ENCODE peak calls at places on chromosomes 13 and 19, in six cellular contexts. One of them, this sample, is unnamed.

GRCh38 chr19:24029941-24030636 is 56.9 kb upstream of the ZNF254 start:
- DNase-seq in hepatocyte: no peak
- DNase-seq in GM23338: peak; percentile 66
- DNase-seq in GM23248: no peak
- DNase-seq in MM.1S: no peak
- DNase-seq in neural progenitor cell: no peak
- DNase-seq in this sample: no peak

GRCh38 chr13:94640676-94641075 is 39.0 kb downstream of the GPR180 start:
- DNase-seq in hepatocyte: no peak
- DNase-seq in GM23338: no peak
- DNase-seq in GM23248: peak; percentile 36
- DNase-seq in MM.1S: no peak
- DNase-seq in neural progenitor cell: no peak
- DNase-seq in this sample: no peak

GRCh38 chr19:7983995-7984837 is 21.2 kb downstream of the ELAVL1 start:
- DNase-seq in hepatocyte: no peak
- DNase-seq in GM23338: no peak
- DNase-seq in GM23248: no peak
- DNase-seq in MM.1S: no peak
- DNase-seq in neural progenitor cell: no peak
- DNase-seq in this sample: no peak

GRCh38 chr19:28642787-28643186 is 570.2 kb downstream of the UQCRFS1 start:
- DNase-seq in hepatocyte: no peak
- DNase-seq in GM23338: no peak
- DNase-seq in GM23248: no peak
- DNase-seq in MM.1S: no peak
- DNase-seq in neural progenitor cell: no peak
- DNase-seq in this sample: no peak

GRCh38 chr19:29678484-29679106 is 13.3 kb downstream of the PLEKHF1 start:
- DNase-seq in hepatocyte: no peak
- DNase-seq in GM23338: no peak
- DNase-seq in GM23248: peak; percentile 20
- DNase-seq in MM.1S: no peak
- DNase-seq in neural progenitor cell: no peak
- DNase-seq in this sample: peak; percentile 58

GRCh38 chr13:46648166-46648607 is 95.2 kb downstream of the LRCH1 start:
- DNase-seq in hepatocyte: peak; percentile 26
- DNase-seq in GM23338: peak; percentile 65
- DNase-seq in GM23248: peak; percentile 65
- DNase-seq in MM.1S: peak; percentile 68
- DNase-seq in neural progenitor cell: peak; percentile 39
- DNase-seq in this sample: no peak

GRCh38 chr19:49837009-49837310 is 14.0 kb upstream of the PTOV1 start:
- DNase-seq in hepatocyte: peak; percentile 7
- DNase-seq in GM23338: no peak
- DNase-seq in GM23248: no peak
- DNase-seq in MM.1S: no peak
- DNase-seq in neural progenitor cell: no peak
- DNase-seq in this sample: no peak

GRCh38 chr19:36526581-36526980 is 1.5 kb downstream of the ZNF260 start:
- DNase-seq in hepatocyte: no peak
- DNase-seq in GM23338: no peak
- DNase-seq in GM23248: peak; percentile 48
- DNase-seq in MM.1S: no peak
- DNase-seq in neural progenitor cell: no peak
- DNase-seq in this sample: no peak

GRCh38 chr19:35040826-35041547 is 534 bp upstream of the HPN start:
- DNase-seq in hepatocyte: peak; percentile 89
- DNase-seq in GM23338: peak; percentile 93
- DNase-seq in GM23248: no peak
- DNase-seq in MM.1S: no peak
- DNase-seq in neural progenitor cell: peak; percentile 70
- DNase-seq in this sample: no peak

GRCh38 chr19:1066748-1067340 is at the start of gene ARHGAP45:
- DNase-seq in hepatocyte: peak; percentile 63
- DNase-seq in GM23338: peak; percentile 68
- DNase-seq in GM23248: peak; percentile 63
- DNase-seq in MM.1S: peak; percentile 89
- DNase-seq in neural progenitor cell: peak; percentile 52
- DNase-seq in this sample: peak; percentile 66

GRCh38 chr13:48783181-48783630 is 129.5 kb downstream of the CYSLTR2 start:
- DNase-seq in hepatocyte: peak; percentile 68
- DNase-seq in GM23338: no peak
- DNase-seq in GM23248: peak; percentile 96
- DNase-seq in MM.1S: no peak
- DNase-seq in neural progenitor cell: no peak
- DNase-seq in this sample: no peak

GRCh38 chr13:30268673-30269072 is 38.7 kb downstream of the KATNAL1 start:
- DNase-seq in hepatocyte: no peak
- DNase-seq in GM23338: no peak
- DNase-seq in GM23248: no peak
- DNase-seq in MM.1S: no peak
- DNase-seq in neural progenitor cell: no peak
- DNase-seq in this sample: no peak

GRCh38 chr19:3695986-3696659 is 4.1 kb downstream of the PIP5K1C start:
- DNase-seq in hepatocyte: no peak
- DNase-seq in GM23338: no peak
- DNase-seq in GM23248: no peak
- DNase-seq in MM.1S: no peak
- DNase-seq in neural progenitor cell: no peak
- DNase-seq in this sample: no peak

GRCh38 chr19:50414850-50415660 is 3.7 kb upstream of the SPIB start:
- DNase-seq in hepatocyte: peak; percentile 85
- DNase-seq in GM23338: peak; percentile 93
- DNase-seq in GM23248: peak; percentile 83
- DNase-seq in MM.1S: peak; percentile 12
- DNase-seq in neural progenitor cell: peak; percentile 86
- DNase-seq in this sample: peak; percentile 92

GRCh38 chr19:4012092-4012974 is 4.8 kb downstream of the PIAS4 start:
- DNase-seq in hepatocyte: peak; percentile 70
- DNase-seq in GM23338: no peak
- DNase-seq in GM23248: no peak
- DNase-seq in MM.1S: no peak
- DNase-seq in neural progenitor cell: no peak
- DNase-seq in this sample: peak; percentile 10

GRCh38 chr13:46062190-46062589 is 9.6 kb upstream of the ZC3H13 start:
- DNase-seq in hepatocyte: peak; percentile 13
- DNase-seq in GM23338: no peak
- DNase-seq in GM23248: peak; percentile 61
- DNase-seq in MM.1S: no peak
- DNase-seq in neural progenitor cell: no peak
- DNase-seq in this sample: no peak

GRCh38 chr13:49113526-49114286 is 106.4 kb upstream of the MLNR start:
- DNase-seq in hepatocyte: no peak
- DNase-seq in GM23338: no peak
- DNase-seq in GM23248: peak; percentile 82
- DNase-seq in MM.1S: no peak
- DNase-seq in neural progenitor cell: peak; percentile 7
- DNase-seq in this sample: no peak

GRCh38 chr13:76812206-76812882 is 73.9 kb downstream of the KCTD12 start:
- DNase-seq in hepatocyte: peak; percentile 18
- DNase-seq in GM23338: no peak
- DNase-seq in GM23248: peak; percentile 71
- DNase-seq in MM.1S: no peak
- DNase-seq in neural progenitor cell: no peak
- DNase-seq in this sample: peak; percentile 55

GRCh38 chr19:45834970-45835369 is 19.9 kb upstream of the RSPH6A start:
- DNase-seq in hepatocyte: no peak
- DNase-seq in GM23338: no peak
- DNase-seq in GM23248: no peak
- DNase-seq in MM.1S: no peak
- DNase-seq in neural progenitor cell: no peak
- DNase-seq in this sample: no peak

GRCh38 chr19:55384576-55385235 is 614 bp upstream of the TMEM238 start:
- DNase-seq in hepatocyte: no peak
- DNase-seq in GM23338: peak; percentile 40
- DNase-seq in GM23248: peak; percentile 31
- DNase-seq in MM.1S: no peak
- DNase-seq in neural progenitor cell: no peak
- DNase-seq in this sample: peak; percentile 30

GRCh38 chr19:44260695-44261446 is 1.2 kb downstream of the ZNF233 start:
- DNase-seq in hepatocyte: no peak
- DNase-seq in GM23338: no peak
- DNase-seq in GM23248: peak; percentile 9
- DNase-seq in MM.1S: no peak
- DNase-seq in neural progenitor cell: no peak
- DNase-seq in this sample: no peak

GRCh38 chr19:778910-779653 is 18.2 kb upstream of the PTBP1 start:
- DNase-seq in hepatocyte: peak; percentile 85
- DNase-seq in GM23338: peak; percentile 49
- DNase-seq in GM23248: peak; percentile 96
- DNase-seq in MM.1S: no peak
- DNase-seq in neural progenitor cell: no peak
- DNase-seq in this sample: no peak

GRCh38 chr13:75486146-75486545 is 4.2 kb upstream of the TBC1D4 start:
- DNase-seq in hepatocyte: no peak
- DNase-seq in GM23338: peak; percentile 19
- DNase-seq in GM23248: peak; percentile 31
- DNase-seq in MM.1S: no peak
- DNase-seq in neural progenitor cell: peak; percentile 3
- DNase-seq in this sample: no peak

GRCh38 chr19:45507864-45508680 is 793 bp downstream of the VASP start:
- DNase-seq in hepatocyte: peak; percentile 86
- DNase-seq in GM23338: peak; percentile 86
- DNase-seq in GM23248: peak; percentile 65
- DNase-seq in MM.1S: no peak
- DNase-seq in neural progenitor cell: peak; percentile 57
- DNase-seq in this sample: no peak

GRCh38 chr13:113539822-113540221 is 44.7 kb upstream of the TFDP1 start:
- DNase-seq in hepatocyte: no peak
- DNase-seq in GM23338: no peak
- DNase-seq in GM23248: no peak
- DNase-seq in MM.1S: no peak
- DNase-seq in neural progenitor cell: no peak
- DNase-seq in this sample: no peak

GRCh38 chr13:113616991-113617749 is 32.6 kb downstream of the TFDP1 start:
- DNase-seq in hepatocyte: peak; percentile 56
- DNase-seq in GM23338: peak; percentile 69
- DNase-seq in GM23248: no peak
- DNase-seq in MM.1S: no peak
- DNase-seq in neural progenitor cell: peak; percentile 86
- DNase-seq in this sample: no peak

GRCh38 chr13:36421447-36421846 is 10.8 kb upstream of the CCNA1 start:
- DNase-seq in hepatocyte: no peak
- DNase-seq in GM23338: no peak
- DNase-seq in GM23248: peak; percentile 42
- DNase-seq in MM.1S: no peak
- DNase-seq in neural progenitor cell: no peak
- DNase-seq in this sample: no peak

GRCh38 chr13:34300559-34300958 is 482.6 kb downstream of the RFC3 start:
- DNase-seq in hepatocyte: peak; percentile 30
- DNase-seq in GM23338: no peak
- DNase-seq in GM23248: peak; percentile 20
- DNase-seq in MM.1S: no peak
- DNase-seq in neural progenitor cell: no peak
- DNase-seq in this sample: no peak

GRCh38 chr13:86906458-86906857 is 764.7 kb upstream of the SLITRK5 start:
- DNase-seq in hepatocyte: no peak
- DNase-seq in GM23338: no peak
- DNase-seq in GM23248: peak; percentile 8
- DNase-seq in MM.1S: no peak
- DNase-seq in neural progenitor cell: no peak
- DNase-seq in this sample: no peak

GRCh38 chr13:110697842-110698241 is 8.1 kb downstream of the CARS2 start:
- DNase-seq in hepatocyte: no peak
- DNase-seq in GM23338: no peak
- DNase-seq in GM23248: no peak
- DNase-seq in MM.1S: no peak
- DNase-seq in neural progenitor cell: no peak
- DNase-seq in this sample: no peak
- TF ChIP-seq EZH2phosphoT487 in hepatocyte: no peak
- TF ChIP-seq EZH2phosphoT487 in GM23338: no peak
- TF ChIP-seq EZH2phosphoT487 in GM23248: no peak
- TF ChIP-seq EZH2phosphoT487 in MM.1S: no peak
- TF ChIP-seq EZH2phosphoT487 in neural progenitor cell: no peak
- TF ChIP-seq EZH2phosphoT487 in this sample: no peak

GRCh38 chr19:51467864-51468544 is 9.8 kb upstream of the SIGLEC8 start:
- DNase-seq in hepatocyte: no peak
- DNase-seq in GM23338: no peak
- DNase-seq in GM23248: no peak
- DNase-seq in MM.1S: no peak
- DNase-seq in neural progenitor cell: no peak
- DNase-seq in this sample: no peak
- TF ChIP-seq EZH2phosphoT487 in hepatocyte: no peak
- TF ChIP-seq EZH2phosphoT487 in GM23338: no peak
- TF ChIP-seq EZH2phosphoT487 in GM23248: no peak
- TF ChIP-seq EZH2phosphoT487 in MM.1S: no peak
- TF ChIP-seq EZH2phosphoT487 in neural progenitor cell: no peak
- TF ChIP-seq EZH2phosphoT487 in this sample: no peak

DNA sequence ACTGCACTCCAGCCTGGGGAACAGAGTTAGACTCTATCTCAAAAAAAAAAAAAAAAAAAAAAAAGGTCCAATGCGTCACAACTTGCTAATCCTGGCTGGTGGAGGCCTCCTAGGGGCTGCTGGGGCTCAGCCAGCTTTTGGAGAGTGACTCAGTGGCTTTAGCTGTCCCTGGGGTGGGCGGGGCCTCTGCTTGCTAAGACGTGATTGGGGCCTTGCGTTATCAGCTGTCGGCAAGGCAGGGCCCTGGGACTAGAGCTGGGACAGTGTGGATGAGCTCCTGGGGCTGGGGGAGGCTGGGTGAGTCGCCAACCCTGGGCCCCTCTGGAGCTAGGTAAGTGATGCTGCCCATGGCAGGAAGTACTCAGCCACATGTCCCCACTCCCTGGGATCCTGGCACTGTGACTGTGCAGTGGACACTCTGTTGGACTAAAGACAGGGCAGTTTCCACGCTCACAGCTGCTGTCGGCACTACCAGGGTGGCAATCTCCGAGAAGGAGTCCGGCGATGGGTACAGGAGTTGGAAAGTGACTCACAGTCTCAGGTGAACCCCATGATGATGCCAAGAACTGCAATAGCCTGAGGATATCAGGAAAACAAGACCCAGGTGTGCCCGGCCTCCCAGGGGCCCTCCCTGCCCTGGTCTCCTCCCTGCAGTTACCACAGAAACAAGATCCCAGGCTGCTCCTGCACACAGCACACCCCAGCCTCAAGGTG is 32.2 kb downstream of the F2RL3 start:
- DNase-seq in hepatocyte: peak; percentile 54
- DNase-seq in GM23338: no peak
- DNase-seq in GM23248: peak; percentile 91
- DNase-seq in MM.1S: no peak
- DNase-seq in neural progenitor cell: no peak
- DNase-seq in this sample: no peak
- TF ChIP-seq EZH2phosphoT487 in hepatocyte: no peak
- TF ChIP-seq EZH2phosphoT487 in GM23338: no peak
- TF ChIP-seq EZH2phosphoT487 in GM23248: no peak
- TF ChIP-seq EZH2phosphoT487 in MM.1S: no peak
- TF ChIP-seq EZH2phosphoT487 in neural progenitor cell: no peak
- TF ChIP-seq EZH2phosphoT487 in this sample: no peak

DNA sequence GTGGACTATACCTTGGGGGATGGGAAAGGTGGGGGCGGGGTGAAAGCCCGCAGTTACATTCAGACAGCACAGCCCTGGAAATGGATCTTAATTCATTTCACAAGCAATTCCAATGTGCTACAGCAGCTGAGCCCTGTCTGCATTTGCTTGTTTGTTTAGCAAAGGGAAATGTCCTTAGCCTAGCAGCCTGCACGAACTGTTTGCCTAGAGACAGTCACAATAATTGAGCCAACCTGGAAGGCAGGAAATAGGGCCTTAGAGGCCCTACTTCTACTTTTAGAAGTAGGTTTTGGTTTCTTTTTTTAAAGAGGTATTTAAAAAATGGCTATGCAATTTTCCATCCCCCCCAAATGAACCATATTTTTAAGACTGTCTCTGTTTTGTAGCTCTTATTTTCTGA is 177.2 kb upstream of the KL start:
- DNase-seq in hepatocyte: peak; percentile 71
- DNase-seq in GM23338: no peak
- DNase-seq in GM23248: no peak
- DNase-seq in MM.1S: peak; percentile 64
- DNase-seq in neural progenitor cell: no peak
- DNase-seq in this sample: no peak
- TF ChIP-seq EZH2phosphoT487 in hepatocyte: no peak
- TF ChIP-seq EZH2phosphoT487 in GM23338: no peak
- TF ChIP-seq EZH2phosphoT487 in GM23248: no peak
- TF ChIP-seq EZH2phosphoT487 in MM.1S: no peak
- TF ChIP-seq EZH2phosphoT487 in neural progenitor cell: no peak
- TF ChIP-seq EZH2phosphoT487 in this sample: no peak